ENCODE peak calls at places on chromosomes 12 and 14, in eight cellular contexts. L is pancreas, U is esophagus muscularis mucosa, Q is kidney, X is bronchial epithelial cell, C is foreskin fibroblast, D is mammary epithelial cell, W is fibroblast of mammary gland. J is an unnamed sample.

GRCh38 chr14:32998433-32998832 is 59.8 kb downstream of the NPAS3 start:
- DNase-seq in C (peak; percentile 59), D (peak; percentile 9), X (peak; percentile 26), W (peak; percentile 45), Q (no peak), U (no peak), L (no peak), J (no peak)

GRCh38 chr12:110760204-110760609 is 17.5 kb upstream of the PPP1CC start:
- DNase-seq in C (no peak), W (no peak), U (no peak), L (no peak), X (no peak), D (no peak), Q (no peak), J (no peak)

GRCh38 chr12:88306471-88307069 is 164.5 kb downstream of the TMTC3 start:
- DNase-seq in U (no peak), D (no peak), Q (no peak), L (no peak), X (peak; percentile 20), W (no peak), C (no peak), J (no peak)

GRCh38 chr12:44158746-44159145 is 322.9 kb downstream of the TMEM117 start:
- DNase-seq in U (no peak), L (no peak), W (no peak), Q (no peak), X (no peak), C (no peak), D (no peak), J (no peak)

GRCh38 chr12:1848146-1848545 is 27.8 kb downstream of the LRTM2 start:
- DNase-seq in U (no peak), X (no peak), W (no peak), L (no peak), D (no peak), C (no peak), Q (no peak), J (no peak)

GRCh38 chr12:82740129-82741000 is 53.7 kb downstream of the TMTC2 start:
- DNase-seq in D (peak; percentile 78), U (no peak), W (peak; percentile 68), C (peak; percentile 72), X (peak; percentile 74), Q (no peak), L (no peak), J (no peak)

GRCh38 chr12:89706551-89707348 is 1.9 kb downstream of the ATP2B1 start:
- DNase-seq in C (peak; percentile 55), W (peak; percentile 53), U (no peak), D (peak; percentile 62), Q (peak; percentile 67), L (no peak), X (peak; percentile 30), J (no peak)

GRCh38 chr14:88986146-88986841 is 161.8 kb downstream of the TTC8 start:
- DNase-seq in W (peak; percentile 92), X (no peak), D (peak; percentile 72), L (no peak), C (peak; percentile 85), Q (no peak), U (no peak), J (no peak)

GRCh38 chr12:124827588-124828184 is 36.0 kb downstream of the SCARB1 start:
- DNase-seq in X (no peak), W (no peak), L (no peak), Q (no peak), D (no peak), U (no peak), C (no peak), J (no peak)

GRCh38 chr12:112349440-112349839 is 32.8 kb downstream of the HECTD4 start:
- DNase-seq in U (no peak), D (no peak), C (peak; percentile 19), L (no peak), X (no peak), Q (no peak), W (peak; percentile 43), J (no peak)

DNA sequence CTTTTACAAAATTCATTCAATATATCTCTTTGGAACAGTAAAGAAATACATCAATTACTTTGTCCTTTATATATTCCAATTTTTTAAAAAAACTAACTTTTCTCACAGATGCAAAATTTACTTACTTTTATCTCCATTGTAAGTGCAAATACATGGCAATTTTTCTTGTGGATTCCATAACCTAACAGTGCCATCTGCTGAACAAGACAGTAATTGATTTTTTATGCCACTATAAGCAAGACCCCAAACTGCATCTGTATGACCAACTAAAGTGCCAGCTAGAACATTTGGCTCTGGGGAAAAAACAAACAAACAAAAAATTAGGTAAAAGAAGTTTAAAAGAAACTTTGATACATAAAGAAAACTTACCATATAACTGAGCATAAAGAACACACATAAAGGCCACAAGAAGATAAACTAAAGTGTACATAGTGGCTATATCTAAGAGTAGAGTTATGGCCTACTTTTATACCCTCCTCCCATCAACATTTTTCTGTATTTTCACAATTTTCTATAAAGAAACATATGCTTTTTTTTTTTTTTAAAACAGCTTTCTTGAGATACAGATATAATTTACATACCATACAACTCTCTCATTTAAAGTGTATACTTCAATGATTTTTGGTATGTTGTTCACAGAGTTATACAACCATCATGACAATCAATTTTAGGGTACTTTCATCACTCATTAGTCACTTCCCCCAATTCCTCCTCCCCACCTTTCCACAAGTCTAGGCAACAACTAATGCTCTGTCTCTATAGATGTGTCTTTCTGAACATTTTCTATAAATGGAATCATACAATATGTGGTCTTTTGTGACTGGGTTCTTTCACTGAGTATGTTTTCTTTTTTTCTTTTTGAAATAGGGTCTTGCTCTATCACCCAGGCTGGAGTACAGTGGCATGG is 32.6 kb downstream of the COCH start:
- DNase-seq in U (no peak), X (peak; percentile 65), W (peak; percentile 27), D (peak; percentile 34), L (no peak), C (peak; percentile 11), Q (no peak), J (no peak)
- TF ChIP-seq CTCF in U (no peak), X (no peak), W (peak; percentile 25), D (peak; percentile 12), L (no peak), C (no peak), Q (peak; percentile 8), J (peak; percentile 60)

GRCh38 chr12:34292736-34293625 is 270.7 kb downstream of the ALG10 start:
- DNase-seq in L (no peak), U (no peak), D (no peak), W (no peak), C (no peak), Q (peak; percentile 46), X (no peak), J (no peak)
- TF ChIP-seq CTCF in L (no peak), U (no peak), D (no peak), W (no peak), C (no peak), Q (no peak), X (no peak), J (no peak)

DNA sequence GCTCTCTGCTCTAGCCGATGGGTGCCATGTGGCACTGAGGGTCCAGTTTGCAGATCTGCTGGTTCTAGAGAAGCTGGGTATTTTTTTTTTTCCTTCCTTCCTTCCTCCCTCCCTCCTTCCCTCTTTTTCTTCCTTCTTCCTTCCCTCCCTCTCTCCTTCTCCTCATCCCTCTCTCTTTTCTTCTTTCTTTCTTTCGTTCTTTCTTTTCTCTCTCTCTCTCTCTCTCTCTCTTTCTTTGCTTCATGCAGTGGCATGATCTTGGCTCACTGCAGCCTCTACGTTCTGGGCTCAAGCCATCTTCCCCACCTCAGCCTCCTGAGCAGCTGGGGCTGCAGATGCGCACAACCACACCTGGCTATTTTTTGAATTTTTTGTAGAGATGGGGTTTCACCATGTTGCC is 2.7 kb upstream of the BCL7A start:
- DNase-seq in L (no peak), C (no peak), Q (no peak), D (no peak), U (no peak), X (no peak), W (no peak), J (no peak)
- TF ChIP-seq CTCF in L (no peak), C (no peak), Q (no peak), D (no peak), U (no peak), X (no peak), W (no peak), J (no peak)

GRCh38 chr14:102594514-102595175 is 2.2 kb downstream of the RCOR1 start:
- DNase-seq in C (peak; percentile 81), U (no peak), X (peak; percentile 73), Q (no peak), W (peak; percentile 73), L (peak; percentile 64), D (peak; percentile 61), J (no peak)

GRCh38 chr14:102591944-102592772 is at the start of gene RCOR1:
- DNase-seq in C (peak; percentile 99), X (peak; percentile 81), U (peak; percentile 99), Q (peak; percentile 99), L (peak; percentile 98), D (peak; percentile 96), W (peak; percentile 97), J (peak; percentile 99)

GRCh38 chr14:102593841-102594170 is 1.4 kb downstream of the RCOR1 start:
- DNase-seq in X (no peak), W (no peak), L (no peak), C (no peak), U (no peak), Q (no peak), D (no peak), J (no peak)

GRCh38 chr14:102591372-102591943 is 991 bp upstream of the RCOR1 start:
- DNase-seq in X (no peak), D (no peak), W (peak; percentile 27), C (peak; percentile 57), Q (peak; percentile 84), L (no peak), U (no peak), J (no peak)

DNA sequence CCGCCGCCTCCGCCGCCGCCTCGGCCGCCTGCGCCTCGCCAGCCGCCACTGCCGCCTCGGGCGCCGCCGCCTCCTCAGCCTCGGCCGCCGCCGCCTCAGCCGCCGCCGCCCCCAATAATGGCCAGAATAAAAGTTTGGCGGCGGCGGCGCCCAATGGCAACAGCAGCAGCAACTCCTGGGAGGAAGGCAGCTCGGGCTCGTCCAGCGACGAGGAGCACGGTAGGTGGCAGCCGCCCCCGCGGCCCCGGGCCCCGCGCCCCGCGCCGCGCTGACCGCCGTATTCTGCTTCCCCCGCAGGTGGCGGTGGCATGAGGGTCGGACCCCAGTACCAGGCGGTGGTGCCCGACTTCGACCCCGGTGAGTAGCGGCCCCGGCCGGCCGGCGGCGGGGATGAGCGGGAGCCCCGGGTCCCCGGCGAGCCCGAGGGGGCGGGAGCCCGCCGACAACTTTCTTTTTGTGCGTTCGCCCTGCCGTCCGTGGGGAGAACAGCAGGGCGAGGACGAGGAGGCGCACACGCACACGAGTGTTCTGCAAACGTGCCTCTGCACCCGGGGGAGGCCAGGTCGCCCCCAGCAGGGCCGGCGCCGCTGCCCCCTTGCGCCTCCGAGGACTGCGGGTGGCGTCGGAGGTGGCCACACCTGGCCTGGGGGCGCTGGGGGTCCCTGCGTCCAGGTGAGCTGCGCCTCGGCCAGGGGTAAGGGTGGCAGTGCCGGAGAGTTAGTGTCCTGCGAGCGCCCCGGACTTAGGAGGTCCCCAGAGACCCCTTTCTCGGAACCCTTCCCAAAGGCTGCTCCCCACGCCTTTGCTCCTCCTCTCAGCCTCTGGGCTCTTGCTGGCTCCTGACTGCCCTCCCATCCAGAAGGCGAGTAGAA is 756 bp downstream of the RCOR1 start:
- DNase-seq in D (peak; percentile 35), U (no peak), Q (peak; percentile 87), X (no peak), L (peak; percentile 58), W (peak; percentile 31), C (peak; percentile 72), J (peak; percentile 86)
- TF ChIP-seq CTCF in D (peak; percentile 4), U (no peak), Q (peak; percentile 0), X (peak; percentile 40), L (peak; percentile 33), W (peak; percentile 18), C (peak; percentile 19), J (peak; percentile 47)

GRCh38 chr12:121673013-121673441 is 3.6 kb upstream of the MORN3 start:
- DNase-seq in X (no peak), W (no peak), Q (peak; percentile 78), C (peak; percentile 51), L (peak; percentile 82), U (no peak), D (no peak), J (no peak)
- TF ChIP-seq CTCF in X (no peak), W (no peak), Q (no peak), C (no peak), L (no peak), U (no peak), D (no peak), J (no peak)